ENCODE peak calls at places on chromosomes 5 and 9, in seven cellular contexts. A is WTC11; Y is lung; R is endodermal cell; O is globus pallidus; G is Kasumi-1; U is CD8-positive, alpha-beta T cell. C is an unnamed sample.

GRCh38 chr5:67301285-67301904 is 104.8 kb upstream of the CD180 start:
- DNase-seq in A (no peak), Y (peak; percentile 55), R (no peak), O (no peak), G (peak; percentile 50), U (no peak), C (peak; percentile 60)

GRCh38 chr5:116827078-116827477 is 252.5 kb upstream of the SEMA6A start:
- DNase-seq in A (no peak), Y (no peak), R (no peak), O (no peak), G (no peak), U (no peak), C (no peak)

GRCh38 chr5:133048993-133049725 is 2.7 kb upstream of the HSPA4 start:
- DNase-seq in A (no peak), Y (no peak), R (no peak), O (no peak), G (no peak), U (no peak), C (no peak)

GRCh38 chr5:93580387-93581100 is 475 bp downstream of the NR2F1-AS1 start:
- DNase-seq in A (no peak), Y (no peak), R (no peak), O (no peak), G (no peak), U (no peak), C (no peak)

GRCh38 chr5:55344392-55344992 is 36.7 kb downstream of the MTREX start:
- DNase-seq in A (peak; percentile 72), Y (peak; percentile 56), R (peak; percentile 85), O (peak; percentile 66), G (peak; percentile 63), U (peak; percentile 65), C (peak; percentile 65)

GRCh38 chr5:39186289-39186688 is 33.1 kb downstream of the FYB1 start:
- DNase-seq in A (no peak), Y (no peak), R (no peak), O (no peak), G (no peak), U (no peak), C (no peak)

GRCh38 chr5:95712347-95712958 is 18.7 kb upstream of the RHOBTB3 start:
- DNase-seq in A (no peak), Y (peak; percentile 47), R (peak; percentile 87), O (no peak), G (no peak), U (no peak), C (peak; percentile 99)

GRCh38 chr5:144313147-144313726 is 142.6 kb downstream of the KCTD16 start:
- DNase-seq in A (no peak), Y (no peak), R (no peak), O (no peak), G (no peak), U (no peak), C (no peak)

GRCh38 chr5:83343345-83343744 is 128.2 kb upstream of the VCAN start:
- DNase-seq in A (no peak), Y (no peak), R (no peak), O (no peak), G (no peak), U (no peak), C (no peak)

GRCh38 chr5:154593091-154593490 is 115.1 kb upstream of the HAND1 start:
- DNase-seq in A (no peak), Y (no peak), R (no peak), O (no peak), G (no peak), U (no peak), C (no peak)

GRCh38 chr9:105873851-105874250 is 179.5 kb downstream of the TMEM38B start:
- DNase-seq in A (no peak), Y (no peak), R (no peak), O (no peak), G (no peak), U (no peak), C (no peak)

GRCh38 chr5:13939647-13940046 is 4.8 kb downstream of the DNAH5 start:
- DNase-seq in A (no peak), Y (no peak), R (no peak), O (no peak), G (no peak), U (no peak), C (no peak)

GRCh38 chr5:122999947-123000563 is 36.5 kb downstream of the PPIC start:
- DNase-seq in A (peak; percentile 79), Y (no peak), R (peak; percentile 91), O (peak; percentile 14), G (no peak), U (no peak), C (peak; percentile 77)

GRCh38 chr5:10250804-10251276 is 760 bp downstream of the CCT5 start:
- DNase-seq in A (no peak), Y (no peak), R (no peak), O (no peak), G (peak; percentile 57), U (no peak), C (peak; percentile 42)

C was measured in mesendoderm.